ENCODE peak calls at places on chromosomes 12 and 14, in six cellular contexts. One of them, this sample, is unnamed.

GRCh38 chr14:98984719-98985041 is 287.3 kb downstream of the BCL11B start:
- DNase-seq in CD8-positive, alpha-beta T cell: peak; percentile 72
- DNase-seq in colonic mucosa: peak; percentile 25
- DNase-seq in thoracic aorta: no peak
- DNase-seq in HCT116: no peak
- DNase-seq in AG04450: no peak
- DNase-seq in this sample: no peak

GRCh38 chr12:93379432-93380308 is 1.9 kb downstream of the NUDT4 start:
- DNase-seq in thoracic aorta: no peak
- DNase-seq in CD8-positive, alpha-beta T cell: no peak
- DNase-seq in colonic mucosa: no peak
- DNase-seq in AG04450: no peak
- DNase-seq in HCT116: no peak
- DNase-seq in this sample: no peak

GRCh38 chr12:77324763-77325468 is 259.5 kb upstream of the E2F7 start:
- DNase-seq in colonic mucosa: peak; percentile 70
- DNase-seq in thoracic aorta: no peak
- DNase-seq in CD8-positive, alpha-beta T cell: no peak
- DNase-seq in HCT116: peak; percentile 40
- DNase-seq in AG04450: no peak
- DNase-seq in this sample: peak; percentile 64

GRCh38 chr14:104331871-104332605 is 193.7 kb downstream of the KIF26A start:
- DNase-seq in thoracic aorta: no peak
- DNase-seq in colonic mucosa: peak; percentile 16
- DNase-seq in AG04450: no peak
- DNase-seq in CD8-positive, alpha-beta T cell: no peak
- DNase-seq in HCT116: no peak
- DNase-seq in this sample: no peak

GRCh38 chr12:6272300-6273208 is 37.9 kb upstream of the PLEKHG6 start:
- DNase-seq in thoracic aorta: no peak
- DNase-seq in CD8-positive, alpha-beta T cell: no peak
- DNase-seq in colonic mucosa: no peak
- DNase-seq in HCT116: peak; percentile 88
- DNase-seq in AG04450: no peak
- DNase-seq in this sample: peak; percentile 87

GRCh38 chr12:73262788-73263381 is 990.7 kb downstream of the TRHDE start:
- DNase-seq in AG04450: no peak
- DNase-seq in CD8-positive, alpha-beta T cell: no peak
- DNase-seq in colonic mucosa: no peak
- DNase-seq in HCT116: no peak
- DNase-seq in thoracic aorta: no peak
- DNase-seq in this sample: no peak

GRCh38 chr12:89373772-89374572 is 21.7 kb upstream of the DUSP6 start:
- DNase-seq in thoracic aorta: no peak
- DNase-seq in AG04450: no peak
- DNase-seq in HCT116: no peak
- DNase-seq in CD8-positive, alpha-beta T cell: no peak
- DNase-seq in colonic mucosa: no peak
- DNase-seq in this sample: peak; percentile 77

GRCh38 chr12:24778486-24779304 is 170.2 kb downstream of the BCAT1 start:
- DNase-seq in CD8-positive, alpha-beta T cell: no peak
- DNase-seq in thoracic aorta: no peak
- DNase-seq in colonic mucosa: no peak
- DNase-seq in HCT116: no peak
- DNase-seq in AG04450: peak; percentile 34
- DNase-seq in this sample: peak; percentile 5

GRCh38 chr12:46664771-46665287 is 161.0 kb downstream of the SLC38A4 start:
- DNase-seq in HCT116: peak; percentile 72
- DNase-seq in AG04450: peak; percentile 83
- DNase-seq in colonic mucosa: no peak
- DNase-seq in thoracic aorta: no peak
- DNase-seq in CD8-positive, alpha-beta T cell: no peak
- DNase-seq in this sample: peak; percentile 94

GRCh38 chr12:64187370-64187769 is 34.7 kb downstream of the KICS2 start:
- DNase-seq in thoracic aorta: no peak
- DNase-seq in CD8-positive, alpha-beta T cell: no peak
- DNase-seq in HCT116: no peak
- DNase-seq in AG04450: no peak
- DNase-seq in colonic mucosa: no peak
- DNase-seq in this sample: no peak

GRCh38 chr12:94714378-94714777 is 64.0 kb upstream of the TMCC3 start:
- DNase-seq in HCT116: no peak
- DNase-seq in CD8-positive, alpha-beta T cell: no peak
- DNase-seq in AG04450: no peak
- DNase-seq in colonic mucosa: no peak
- DNase-seq in thoracic aorta: no peak
- DNase-seq in this sample: peak; percentile 17

GRCh38 chr12:113747048-113747447 is 219.1 kb downstream of the RBM19 start:
- DNase-seq in AG04450: no peak
- DNase-seq in thoracic aorta: no peak
- DNase-seq in CD8-positive, alpha-beta T cell: no peak
- DNase-seq in HCT116: no peak
- DNase-seq in colonic mucosa: no peak
- DNase-seq in this sample: no peak

GRCh38 chr12:84642201-84642600 is 270.4 kb downstream of the SLC6A15 start:
- DNase-seq in colonic mucosa: no peak
- DNase-seq in CD8-positive, alpha-beta T cell: no peak
- DNase-seq in thoracic aorta: no peak
- DNase-seq in AG04450: no peak
- DNase-seq in HCT116: no peak
- DNase-seq in this sample: no peak

GRCh38 chr14:99733551-99734405 is 49.7 kb downstream of the CYP46A1 start:
- DNase-seq in thoracic aorta: no peak
- DNase-seq in AG04450: no peak
- DNase-seq in HCT116: no peak
- DNase-seq in colonic mucosa: no peak
- DNase-seq in CD8-positive, alpha-beta T cell: no peak
- DNase-seq in this sample: no peak

GRCh38 chr12:111816065-111816615 is 25.9 kb upstream of the MAPKAPK5 start:
- DNase-seq in thoracic aorta: no peak
- DNase-seq in AG04450: no peak
- DNase-seq in colonic mucosa: no peak
- DNase-seq in CD8-positive, alpha-beta T cell: no peak
- DNase-seq in HCT116: no peak
- DNase-seq in this sample: no peak

GRCh38 chr12:62799766-62800406 is 135.1 kb downstream of the PPM1H start:
- DNase-seq in thoracic aorta: no peak
- DNase-seq in AG04450: no peak
- DNase-seq in colonic mucosa: no peak
- DNase-seq in HCT116: no peak
- DNase-seq in CD8-positive, alpha-beta T cell: no peak
- DNase-seq in this sample: no peak

GRCh38 chr12:122090759-122091535 is 12.4 kb downstream of the MLXIP start:
- DNase-seq in CD8-positive, alpha-beta T cell: no peak
- DNase-seq in colonic mucosa: peak; percentile 45
- DNase-seq in thoracic aorta: no peak
- DNase-seq in HCT116: no peak
- DNase-seq in AG04450: peak; percentile 90
- DNase-seq in this sample: no peak

GRCh38 chr12:40646891-40647290 is 45.3 kb upstream of the CNTN1 start:
- DNase-seq in colonic mucosa: no peak
- DNase-seq in HCT116: no peak
- DNase-seq in CD8-positive, alpha-beta T cell: no peak
- DNase-seq in AG04450: no peak
- DNase-seq in thoracic aorta: no peak
- DNase-seq in this sample: no peak

GRCh38 chr12:87290505-87290904 is 738.7 kb downstream of the C12orf50 start:
- DNase-seq in HCT116: no peak
- DNase-seq in CD8-positive, alpha-beta T cell: no peak
- DNase-seq in thoracic aorta: no peak
- DNase-seq in AG04450: no peak
- DNase-seq in colonic mucosa: no peak
- DNase-seq in this sample: no peak

GRCh38 chr12:2751686-2752085 is 43.1 kb upstream of the FKBP4 start:
- DNase-seq in HCT116: no peak
- DNase-seq in colonic mucosa: no peak
- DNase-seq in AG04450: no peak
- DNase-seq in CD8-positive, alpha-beta T cell: no peak
- DNase-seq in thoracic aorta: no peak
- DNase-seq in this sample: no peak
- TF ChIP-seq CTCF in HCT116: no peak
- TF ChIP-seq CTCF in colonic mucosa: no peak
- TF ChIP-seq CTCF in AG04450: no peak
- TF ChIP-seq CTCF in CD8-positive, alpha-beta T cell: no peak
- TF ChIP-seq CTCF in thoracic aorta: no peak
- TF ChIP-seq CTCF in this sample: no peak

GRCh38 chr12:116563262-116563661 is 4.1 kb downstream of the MAP1LC3B2 start:
- DNase-seq in CD8-positive, alpha-beta T cell: no peak
- DNase-seq in colonic mucosa: no peak
- DNase-seq in HCT116: no peak
- DNase-seq in thoracic aorta: no peak
- DNase-seq in AG04450: no peak
- DNase-seq in this sample: no peak

GRCh38 chr12:116559080-116559329 is 176 bp upstream of the MAP1LC3B2 start:
- DNase-seq in colonic mucosa: no peak
- DNase-seq in HCT116: no peak
- DNase-seq in CD8-positive, alpha-beta T cell: no peak
- DNase-seq in thoracic aorta: no peak
- DNase-seq in AG04450: no peak
- DNase-seq in this sample: no peak

GRCh38 chr12:116562090-116562489 is 2.9 kb downstream of the MAP1LC3B2 start:
- DNase-seq in HCT116: no peak
- DNase-seq in colonic mucosa: no peak
- DNase-seq in CD8-positive, alpha-beta T cell: no peak
- DNase-seq in AG04450: no peak
- DNase-seq in thoracic aorta: no peak
- DNase-seq in this sample: no peak

GRCh38 chr12:116559330-116560080 is at the start of gene MAP1LC3B2:
- DNase-seq in HCT116: peak; percentile 36
- DNase-seq in colonic mucosa: peak; percentile 95
- DNase-seq in CD8-positive, alpha-beta T cell: peak; percentile 82
- DNase-seq in thoracic aorta: no peak
- DNase-seq in AG04450: no peak
- DNase-seq in this sample: peak; percentile 79

GRCh38 chr12:116561181-116561821 is 2.1 kb downstream of the MAP1LC3B2 start:
- DNase-seq in thoracic aorta: no peak
- DNase-seq in HCT116: no peak
- DNase-seq in AG04450: no peak
- DNase-seq in colonic mucosa: no peak
- DNase-seq in CD8-positive, alpha-beta T cell: no peak
- DNase-seq in this sample: no peak
- H3K27ac ChIP-seq in thoracic aorta: no peak overlapping the region
- H3K27ac ChIP-seq in HCT116: no peak overlapping the region
- H3K27ac ChIP-seq in AG04450: no peak overlapping the region
- H3K27ac ChIP-seq in colonic mucosa: no peak overlapping the region
- H3K27ac ChIP-seq in CD8-positive, alpha-beta T cell: no peak overlapping the region
- H3K27ac ChIP-seq in this sample: peak overlapping the region; percentile 97

GRCh38 chr12:48288387-48289268 is 62.1 kb downstream of the ZNF641 start:
- DNase-seq in AG04450: no peak
- DNase-seq in HCT116: no peak
- DNase-seq in colonic mucosa: no peak
- DNase-seq in CD8-positive, alpha-beta T cell: no peak
- DNase-seq in thoracic aorta: no peak
- DNase-seq in this sample: no peak

GRCh38 chr12:48291511-48291910 is 59.2 kb downstream of the ZNF641 start:
- DNase-seq in colonic mucosa: no peak
- DNase-seq in HCT116: no peak
- DNase-seq in AG04450: no peak
- DNase-seq in thoracic aorta: no peak
- DNase-seq in CD8-positive, alpha-beta T cell: no peak
- DNase-seq in this sample: peak; percentile 14

GRCh38 chr12:48281811-48282210 is 68.9 kb downstream of the ZNF641 start:
- DNase-seq in HCT116: no peak
- DNase-seq in colonic mucosa: no peak
- DNase-seq in thoracic aorta: no peak
- DNase-seq in AG04450: no peak
- DNase-seq in CD8-positive, alpha-beta T cell: no peak
- DNase-seq in this sample: no peak

GRCh38 chr12:48285751-48286650 is 64.7 kb downstream of the ZNF641 start:
- DNase-seq in colonic mucosa: no peak
- DNase-seq in AG04450: no peak
- DNase-seq in HCT116: no peak
- DNase-seq in thoracic aorta: no peak
- DNase-seq in CD8-positive, alpha-beta T cell: peak; percentile 39
- DNase-seq in this sample: no peak

DNA sequence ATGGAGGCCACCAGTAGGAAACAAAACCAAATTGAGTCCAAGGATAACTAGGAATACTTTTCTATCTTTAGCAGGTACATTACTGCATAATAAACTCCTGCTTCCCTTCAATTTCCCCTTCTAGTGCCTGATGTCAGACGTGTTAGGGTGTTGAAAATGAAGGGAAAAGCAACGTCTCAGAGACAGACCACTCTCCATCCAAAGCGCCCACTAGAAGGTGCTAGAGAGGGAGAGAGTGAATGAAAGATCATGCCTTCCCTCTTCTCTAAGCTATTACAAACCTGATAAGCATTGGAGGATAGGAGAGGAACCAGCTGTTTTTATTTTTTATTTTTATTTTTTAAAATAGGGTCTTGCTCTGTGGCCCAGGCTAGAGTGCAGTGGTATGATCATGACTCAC is 64.1 kb downstream of the ZNF641 start:
- DNase-seq in AG04450: no peak
- DNase-seq in colonic mucosa: no peak
- DNase-seq in CD8-positive, alpha-beta T cell: no peak
- DNase-seq in HCT116: no peak
- DNase-seq in thoracic aorta: no peak
- DNase-seq in this sample: no peak
- TF ChIP-seq CTCF in AG04450: peak; percentile 48
- TF ChIP-seq CTCF in colonic mucosa: no peak
- TF ChIP-seq CTCF in CD8-positive, alpha-beta T cell: no peak
- TF ChIP-seq CTCF in HCT116: peak; percentile 4
- TF ChIP-seq CTCF in thoracic aorta: peak; percentile 27
- TF ChIP-seq CTCF in this sample: no peak

GRCh38 chr14:69663322-69663686 is 51.9 kb downstream of the SUSD6 start:
- DNase-seq in HCT116: no peak
- DNase-seq in thoracic aorta: no peak
- DNase-seq in colonic mucosa: no peak
- DNase-seq in CD8-positive, alpha-beta T cell: no peak
- DNase-seq in AG04450: no peak
- DNase-seq in this sample: no peak

GRCh38 chr14:69662636-69663321 is 51.4 kb downstream of the SUSD6 start:
- DNase-seq in colonic mucosa: no peak
- DNase-seq in HCT116: no peak
- DNase-seq in CD8-positive, alpha-beta T cell: no peak
- DNase-seq in thoracic aorta: no peak
- DNase-seq in AG04450: no peak
- DNase-seq in this sample: no peak

GRCh38 chr14:69658664-69659261 is 47.4 kb downstream of the SUSD6 start:
- DNase-seq in colonic mucosa: no peak
- DNase-seq in CD8-positive, alpha-beta T cell: no peak
- DNase-seq in thoracic aorta: no peak
- DNase-seq in HCT116: no peak
- DNase-seq in AG04450: no peak
- DNase-seq in this sample: peak; percentile 51

GRCh38 chr14:69660344-69661193 is 49.2 kb downstream of the SUSD6 start:
- DNase-seq in thoracic aorta: no peak
- DNase-seq in HCT116: no peak
- DNase-seq in CD8-positive, alpha-beta T cell: no peak
- DNase-seq in AG04450: no peak
- DNase-seq in colonic mucosa: no peak
- DNase-seq in this sample: no peak

DNA sequence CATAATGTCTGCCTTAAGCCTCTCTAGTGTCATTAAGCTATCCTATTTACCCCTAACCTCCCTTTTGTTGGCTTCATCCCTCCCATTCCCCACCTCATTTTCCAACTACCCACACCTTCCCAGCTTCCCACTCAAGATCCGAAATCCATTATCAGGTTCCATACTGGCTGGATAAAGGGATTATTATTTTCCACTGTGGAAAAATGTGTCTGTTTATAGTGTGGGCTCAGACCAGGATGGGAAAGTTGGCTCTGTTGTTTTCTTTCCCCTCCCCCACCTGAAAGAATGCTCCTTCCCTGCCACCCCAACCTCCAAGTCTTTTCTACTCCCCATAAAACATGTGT is 49.8 kb downstream of the SUSD6 start:
- DNase-seq in HCT116: no peak
- DNase-seq in thoracic aorta: no peak
- DNase-seq in AG04450: no peak
- DNase-seq in colonic mucosa: no peak
- DNase-seq in CD8-positive, alpha-beta T cell: no peak
- DNase-seq in this sample: no peak
- H3K27ac ChIP-seq in HCT116: no peak overlapping the region
- H3K27ac ChIP-seq in thoracic aorta: peak overlapping the region; percentile 82
- H3K27ac ChIP-seq in AG04450: no peak overlapping the region
- H3K27ac ChIP-seq in colonic mucosa: no peak overlapping the region
- H3K27ac ChIP-seq in CD8-positive, alpha-beta T cell: no peak overlapping the region
- H3K27ac ChIP-seq in this sample: no peak overlapping the region

This sample was measured in RWPE1.